ENCODE peak calls at places on chromosomes 5 and 9, in ten cellular contexts. Y is NB4, I is spleen, M is transverse colon, F is breast epithelium, H is stomach, D is ovary, Z is endothelial cell of umbilical vein, U is K562, E is A549. G is an unnamed sample.

GRCh38 chr5:130912088-130912487 is 253.0 kb downstream of the HINT1 start:
- DNase-seq in Y (no peak), I (no peak), M (no peak), F (no peak), H (no peak), D (no peak), Z (no peak), U (no peak), E (no peak), G (no peak)

GRCh38 chr9:116238751-116239340 is 85.3 kb downstream of the PAPPA start:
- DNase-seq in Y (no peak), I (no peak), M (no peak), F (no peak), H (no peak), D (no peak), Z (no peak), U (no peak), E (no peak), G (no peak)

GRCh38 chr9:70609542-70610286 is 195.3 kb upstream of the KLF9 start:
- DNase-seq in Y (no peak), I (no peak), M (peak; percentile 21), F (no peak), H (no peak), D (no peak), Z (no peak), U (no peak), E (no peak), G (peak; percentile 58)

GRCh38 chr5:151798674-151799073 is 26.9 kb downstream of the G3BP1 start:
- DNase-seq in Y (no peak), I (no peak), M (no peak), F (no peak), H (no peak), D (no peak), Z (no peak), U (no peak), E (no peak), G (no peak)

GRCh38 chr9:94941211-94941875 is 214.8 kb downstream of the AOPEP start:
- DNase-seq in Y (no peak), I (no peak), M (peak; percentile 51), F (no peak), H (no peak), D (no peak), Z (peak; percentile 90), U (no peak), E (peak; percentile 47), G (no peak)

GRCh38 chr5:43203373-43203772 is 11.3 kb downstream of the NIM1K start:
- DNase-seq in Y (no peak), I (no peak), M (no peak), F (no peak), H (peak; percentile 48), D (no peak), Z (no peak), U (no peak), E (no peak), G (no peak)

GRCh38 chr9:34211395-34211794 is 32.6 kb downstream of the UBAP1 start:
- DNase-seq in Y (no peak), I (no peak), M (no peak), F (no peak), H (no peak), D (no peak), Z (no peak), U (no peak), E (no peak), G (no peak)

GRCh38 chr5:39539470-39539869 is 114.7 kb upstream of the DAB2 start:
- DNase-seq in Y (no peak), I (no peak), M (no peak), F (no peak), H (no peak), D (peak; percentile 51), Z (no peak), U (no peak), E (no peak), G (no peak)

GRCh38 chr5:134510970-134511795 is 14.3 kb upstream of the JADE2 start:
- DNase-seq in Y (no peak), I (peak; percentile 6), M (no peak), F (no peak), H (no peak), D (no peak), Z (peak; percentile 58), U (no peak), E (no peak), G (peak; percentile 23)

GRCh38 chr5:134509308-134510040 is 16.0 kb upstream of the JADE2 start:
- DNase-seq in Y (peak; percentile 80), I (peak; percentile 58), M (no peak), F (peak; percentile 61), H (peak; percentile 44), D (no peak), Z (no peak), U (no peak), E (no peak), G (no peak)

GRCh38 chr5:134512661-134512999 is 12.8 kb upstream of the JADE2 start:
- DNase-seq in Y (no peak), I (no peak), M (no peak), F (no peak), H (no peak), D (no peak), Z (no peak), U (no peak), E (no peak), G (no peak)

GRCh38 chr5:134508521-134509195 is 16.8 kb upstream of the JADE2 start:
- DNase-seq in Y (no peak), I (peak; percentile 65), M (no peak), F (no peak), H (no peak), D (no peak), Z (no peak), U (no peak), E (no peak), G (no peak)

DNA sequence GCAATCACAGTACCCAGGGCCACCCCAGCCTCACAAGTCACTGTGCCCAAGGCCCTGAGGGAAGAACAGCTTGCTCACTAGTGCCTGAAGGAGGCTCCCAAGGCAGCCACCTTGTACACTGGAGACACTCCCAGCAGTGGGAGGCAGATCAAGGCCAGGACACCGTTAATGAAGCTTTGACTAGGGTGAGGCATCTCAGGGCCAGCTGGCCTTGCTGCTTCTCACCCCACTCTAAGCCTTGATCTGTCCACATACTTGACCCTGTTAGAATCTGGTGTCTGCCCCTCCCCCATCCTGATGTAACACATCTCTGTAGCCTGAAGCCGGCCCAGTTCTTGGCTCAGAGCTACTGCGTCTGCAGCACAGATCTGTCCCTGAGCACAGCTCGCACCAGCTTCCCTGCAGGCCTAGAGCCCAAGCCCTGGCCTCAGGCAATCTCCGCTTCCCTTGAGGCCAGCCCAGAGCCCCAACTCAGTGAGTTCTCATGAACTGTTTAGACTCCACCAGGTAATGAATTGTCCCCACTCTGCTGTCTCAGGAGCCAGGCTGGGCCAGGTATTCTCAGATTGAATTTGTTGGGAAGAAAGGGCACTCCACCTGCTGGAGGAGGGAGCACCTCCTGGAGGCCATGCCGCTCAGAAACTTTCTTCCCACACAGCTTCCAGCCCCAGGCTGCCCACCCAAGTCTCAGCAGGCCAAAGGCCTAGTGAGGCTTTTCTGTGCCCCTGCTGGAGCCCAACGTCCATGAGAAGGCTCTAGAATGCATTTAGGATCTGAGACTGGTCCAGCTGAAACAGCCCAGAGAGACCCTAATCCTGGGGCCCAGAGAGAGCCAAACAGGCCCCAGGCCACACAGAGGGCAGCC is 13.4 kb upstream of the JADE2 start:
- DNase-seq in Y (peak; percentile 47), I (no peak), M (peak; percentile 73), F (peak; percentile 56), H (peak; percentile 67), D (peak; percentile 83), Z (no peak), U (peak; percentile 52), E (no peak), G (no peak)
- TF ChIP-seq POLR2A in Y (no peak), I (no peak), M (no peak), F (no peak), H (no peak), D (no peak), Z (no peak), U (no peak), E (no peak), G (no peak)

GRCh38 chr5:96661841-96662724 is at the start of gene CAST:
- DNase-seq in Y (peak; percentile 73), I (peak; percentile 97), M (peak; percentile 92), F (peak; percentile 83), H (peak; percentile 85), D (peak; percentile 80), Z (peak; percentile 88), U (peak; percentile 25), E (peak; percentile 97), G (peak; percentile 74)
- TF ChIP-seq POLR2A in Y (no peak), I (no peak), M (peak; percentile 77), F (peak; percentile 51), H (no peak), D (no peak), Z (peak; percentile 40), U (no peak), E (no peak), G (no peak)

DNA sequence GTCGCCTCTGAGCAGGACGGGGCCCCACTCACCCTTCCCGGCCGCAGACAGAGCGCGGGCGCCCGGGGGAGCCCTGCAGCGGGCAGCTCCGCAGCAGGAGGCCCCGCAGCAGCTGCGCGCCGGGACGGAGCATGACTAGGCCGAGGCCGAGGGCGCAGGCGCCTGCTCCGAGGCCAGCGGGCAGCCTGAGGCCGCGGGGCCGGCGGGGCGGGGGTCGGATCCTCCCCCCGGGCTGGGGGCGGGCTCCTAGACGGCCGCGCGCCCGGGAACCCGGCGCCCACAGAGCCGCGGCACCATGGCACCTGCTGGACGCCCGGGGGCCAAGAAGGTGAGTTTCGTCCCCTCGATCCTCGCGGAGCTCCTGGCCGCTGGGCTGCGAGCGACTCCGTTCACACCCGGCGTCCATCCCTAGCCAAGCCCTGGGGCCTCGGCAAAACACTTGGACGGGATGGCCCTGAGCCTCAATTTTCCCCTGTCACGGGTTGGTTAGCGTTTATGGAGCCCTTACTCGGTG is at the start of the genes BHMT2 and DMGDH:
- DNase-seq in Y (peak; percentile 47), I (no peak), M (peak; percentile 8), F (no peak), H (no peak), D (peak; percentile 69), Z (no peak), U (no peak), E (no peak), G (no peak)
- TF ChIP-seq POLR2A in Y (no peak), I (no peak), M (no peak), F (no peak), H (no peak), D (no peak), Z (no peak), U (no peak), E (no peak), G (no peak)

GRCh38 chr9:136363606-136364368 is at the start of gene DNLZ:
- DNase-seq in Y (peak; percentile 90), I (peak; percentile 96), M (peak; percentile 89), F (peak; percentile 81), H (peak; percentile 90), D (peak; percentile 91), Z (peak; percentile 78), U (peak; percentile 87), E (peak; percentile 87), G (peak; percentile 98)

GRCh38 chr9:136362450-136362784 is 1.1 kb downstream of the DNLZ start:
- DNase-seq in Y (no peak), I (peak; percentile 87), M (no peak), F (no peak), H (no peak), D (no peak), Z (no peak), U (no peak), E (no peak), G (no peak)

GRCh38 chr9:136364369-136364748 is 815 bp upstream of the DNLZ start:
- DNase-seq in Y (peak; percentile 88), I (peak; percentile 90), M (no peak), F (no peak), H (no peak), D (no peak), Z (no peak), U (no peak), E (no peak), G (no peak)

GRCh38 chr9:136361757-136362449 is 1.6 kb downstream of the DNLZ start:
- DNase-seq in Y (no peak), I (no peak), M (no peak), F (no peak), H (no peak), D (no peak), Z (no peak), U (no peak), E (no peak), G (no peak)

GRCh38 chr9:136363106-136363605 is 388 bp downstream of the DNLZ start:
- DNase-seq in Y (peak; percentile 94), I (peak; percentile 98), M (peak; percentile 98), F (peak; percentile 99), H (peak; percentile 98), D (peak; percentile 96), Z (peak; percentile 93), U (peak; percentile 99), E (peak; percentile 82), G (peak; percentile 100)
- TF ChIP-seq POLR2A in Y (peak; percentile 63), I (no peak), M (peak; percentile 79), F (no peak), H (no peak), D (peak; percentile 75), Z (peak; percentile 88), U (peak; percentile 91), E (peak; percentile 76), G (no peak)

G was measured in H54.